ENCODE peak calls at places on chromosome 6, in nine cellular contexts. S is neural progenitor cell, F is H1, A is H9, J is PC-9, K is A549, N is HepG2, M is endothelial cell of umbilical vein, B is astrocyte. U is an unnamed sample.

GRCh38 chr6:56593801-56594318 is 48.8 kb downstream of the DST start:
- DNase-seq in S (no peak), F (no peak), A (no peak), J (no peak), K (no peak), N (no peak), M (no peak), B (no peak), U (no peak)

GRCh38 chr6:109239192-109239917 is 142.9 kb downstream of the CD164 start:
- DNase-seq in S (no peak), F (no peak), A (no peak), J (no peak), K (no peak), N (no peak), M (no peak), B (no peak), U (peak)

GRCh38 chr6:25660512-25660911 is 8.5 kb downstream of the SCGN start:
- DNase-seq in S (no peak), F (no peak), A (no peak), J (peak), K (peak), N (peak), M (peak), B (peak), U (peak)

GRCh38 chr6:38912378-38912777 is 136.2 kb upstream of the GLP1R start:
- DNase-seq in S (no peak), F (no peak), A (no peak), J (no peak), K (no peak), N (no peak), M (no peak), B (no peak), U (no peak)

GRCh38 chr6:24972551-24972950 is 36.8 kb upstream of the RIPOR2 start:
- DNase-seq in S (no peak), F (no peak), A (no peak), J (no peak), K (no peak), N (no peak), M (no peak), B (no peak), U (no peak)

GRCh38 chr6:120108061-120108795 is 758.7 kb upstream of the MAN1A1 start:
- DNase-seq in S (no peak), F (no peak), A (no peak), J (peak), K (no peak), N (no peak), M (no peak), B (no peak), U (peak)

GRCh38 chr6:17988422-17988944 is 1.0 kb upstream of the KIF13A start:
- DNase-seq in S (no peak), F (peak), A (no peak), J (no peak), K (no peak), N (peak), M (no peak), B (no peak), U (peak)

GRCh38 chr6:20559924-20560551 is 25.8 kb downstream of the CDKAL1 start:
- DNase-seq in S (no peak), F (no peak), A (no peak), J (no peak), K (no peak), N (no peak), M (no peak), B (no peak), U (peak)

GRCh38 chr6:27545271-27546046 is 72.6 kb upstream of the ZNF184 start:
- DNase-seq in S (peak), F (peak), A (peak), J (peak), K (no peak), N (peak), M (peak), B (peak), U (no peak)

GRCh38 chr6:96742702-96743101 is 94.6 kb downstream of the GPR63 start:
- DNase-seq in S (no peak), F (no peak), A (no peak), J (no peak), K (no peak), N (no peak), M (no peak), B (no peak), U (no peak)

GRCh38 chr6:87174078-87174579 is 18.8 kb downstream of the ZNF292 start:
- DNase-seq in S (no peak), F (no peak), A (no peak), J (no peak), K (no peak), N (no peak), M (no peak), B (no peak), U (no peak)

GRCh38 chr6:31794294-31794865 is 1.2 kb downstream of the VARS1 start:
- DNase-seq in S (peak), F (no peak), A (no peak), J (no peak), K (no peak), N (no peak), M (peak), B (no peak), U (peak)

GRCh38 chr6:21200056-21200870 is 393.3 kb upstream of the SOX4 start:
- DNase-seq in S (no peak), F (no peak), A (no peak), J (no peak), K (no peak), N (peak), M (peak), B (peak), U (no peak)

GRCh38 chr6:11368264-11368663 is 135.8 kb upstream of the NEDD9 start:
- DNase-seq in S (no peak), F (no peak), A (no peak), J (no peak), K (no peak), N (peak), M (peak), B (peak), U (no peak)

GRCh38 chr6:150273457-150274309 is 95.1 kb upstream of the IYD start:
- DNase-seq in S (no peak), F (no peak), A (no peak), J (no peak), K (no peak), N (no peak), M (no peak), B (peak), U (no peak)

GRCh38 chr6:13573669-13574110 is 711 bp upstream of the SIRT5 start:
- DNase-seq in S (peak), F (no peak), A (peak), J (peak), K (peak), N (peak), M (peak), B (peak), U (peak)

GRCh38 chr6:89610149-89610642 is 28.4 kb downstream of the LYRM2 start:
- DNase-seq in S (peak), F (peak), A (peak), J (peak), K (peak), N (peak), M (peak), B (no peak), U (peak)

GRCh38 chr6:25882066-25882496 is 8.0 kb upstream of the SLC17A3 start:
- DNase-seq in S (peak), F (peak), A (peak), J (peak), K (peak), N (no peak), M (peak), B (no peak), U (peak)

GRCh38 chr6:57222684-57223077 is 574 bp upstream of the RAB23 start:
- DNase-seq in S (peak), F (no peak), A (no peak), J (no peak), K (no peak), N (no peak), M (no peak), B (no peak), U (no peak)

GRCh38 chr6:35089935-35090505 is 51.1 kb downstream of the TCP11 start:
- DNase-seq in S (no peak), F (peak), A (peak), J (no peak), K (no peak), N (no peak), M (no peak), B (peak), U (no peak)

GRCh38 chr6:138001750-138002349 is 105.4 kb downstream of the PERP start:
- DNase-seq in S (peak), F (peak), A (no peak), J (peak), K (peak), N (peak), M (peak), B (no peak), U (peak)

GRCh38 chr6:67736161-67736560 is 898.9 kb upstream of the ADGRB3 start:
- DNase-seq in S (no peak), F (no peak), A (no peak), J (no peak), K (no peak), N (no peak), M (no peak), B (peak), U (no peak)

GRCh38 chr6:30810813-30811329 is 66.5 kb upstream of the IER3 start:
- DNase-seq in S (no peak), F (no peak), A (peak), J (peak), K (no peak), N (no peak), M (no peak), B (no peak), U (no peak)

GRCh38 chr6:5537132-5537531 is 275.8 kb downstream of the FARS2 start:
- DNase-seq in S (no peak), F (no peak), A (no peak), J (no peak), K (no peak), N (no peak), M (no peak), B (no peak), U (no peak)

GRCh38 chr6:45884336-45884735 is 131.3 kb downstream of the CLIC5 start:
- DNase-seq in S (no peak), F (no peak), A (no peak), J (no peak), K (no peak), N (no peak), M (no peak), B (no peak), U (no peak)

GRCh38 chr6:108993876-108994275 is 100.8 kb downstream of the SESN1 start:
- DNase-seq in S (no peak), F (no peak), A (no peak), J (no peak), K (no peak), N (no peak), M (no peak), B (no peak), U (no peak)

GRCh38 chr6:3911614-3912336 is 62.6 kb downstream of the FAM50B start:
- DNase-seq in S (no peak), F (peak), A (peak), J (peak), K (peak), N (peak), M (peak), B (peak), U (peak)

GRCh38 chr6:157143885-157144795 is 179.2 kb downstream of the TMEM242 start:
- DNase-seq in S (peak), F (no peak), A (no peak), J (no peak), K (no peak), N (no peak), M (peak), B (peak), U (peak)

GRCh38 chr6:108667984-108668383 is 107.3 kb downstream of the FOXO3 start:
- DNase-seq in S (peak), F (no peak), A (no peak), J (no peak), K (no peak), N (no peak), M (no peak), B (peak), U (peak)

DNA sequence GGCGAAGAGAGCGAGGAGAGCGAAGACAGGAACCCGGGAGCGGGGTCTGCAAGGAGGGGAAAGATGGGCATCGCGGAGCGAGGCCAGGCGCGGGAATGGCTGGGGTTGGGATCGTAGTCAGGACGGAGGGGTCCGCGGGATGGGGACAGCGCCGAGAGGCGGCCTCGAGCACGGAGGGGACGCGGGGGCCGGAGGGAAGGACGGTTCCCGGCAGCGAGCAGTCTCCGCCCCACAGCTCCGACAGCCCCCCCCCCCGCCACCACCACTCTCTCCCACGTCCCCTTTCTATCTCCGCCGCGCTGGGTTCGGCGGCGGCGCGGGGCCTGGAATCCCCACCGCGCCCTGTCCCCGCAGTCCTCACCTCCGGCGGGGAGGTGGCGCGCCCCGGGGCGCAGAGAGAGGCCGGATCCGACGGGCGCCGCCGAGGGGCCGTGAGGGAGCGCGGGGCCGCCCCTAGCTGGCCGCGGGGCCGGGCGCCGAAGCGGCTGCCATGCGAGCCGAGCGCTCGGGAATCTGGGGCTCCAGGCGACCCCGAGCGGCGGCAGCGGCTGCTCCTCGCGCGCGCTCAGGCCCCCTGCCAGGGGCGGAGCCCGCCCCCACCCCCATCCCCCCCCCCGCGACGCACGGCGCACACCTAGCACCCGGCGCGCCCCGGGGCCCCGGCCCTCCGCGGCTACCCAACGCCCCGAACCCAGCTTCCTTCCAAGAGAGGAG is at the start of gene DLK2:
- DNase-seq in S (peak), F (peak), A (no peak), J (peak), K (peak), N (no peak), M (no peak), B (no peak), U (peak)
- TF ChIP-seq CTCF in S (no peak), F (no peak), A (no peak), J (no peak), K (no peak), N (no peak), M (no peak), B (no peak), U (no peak)

DNA sequence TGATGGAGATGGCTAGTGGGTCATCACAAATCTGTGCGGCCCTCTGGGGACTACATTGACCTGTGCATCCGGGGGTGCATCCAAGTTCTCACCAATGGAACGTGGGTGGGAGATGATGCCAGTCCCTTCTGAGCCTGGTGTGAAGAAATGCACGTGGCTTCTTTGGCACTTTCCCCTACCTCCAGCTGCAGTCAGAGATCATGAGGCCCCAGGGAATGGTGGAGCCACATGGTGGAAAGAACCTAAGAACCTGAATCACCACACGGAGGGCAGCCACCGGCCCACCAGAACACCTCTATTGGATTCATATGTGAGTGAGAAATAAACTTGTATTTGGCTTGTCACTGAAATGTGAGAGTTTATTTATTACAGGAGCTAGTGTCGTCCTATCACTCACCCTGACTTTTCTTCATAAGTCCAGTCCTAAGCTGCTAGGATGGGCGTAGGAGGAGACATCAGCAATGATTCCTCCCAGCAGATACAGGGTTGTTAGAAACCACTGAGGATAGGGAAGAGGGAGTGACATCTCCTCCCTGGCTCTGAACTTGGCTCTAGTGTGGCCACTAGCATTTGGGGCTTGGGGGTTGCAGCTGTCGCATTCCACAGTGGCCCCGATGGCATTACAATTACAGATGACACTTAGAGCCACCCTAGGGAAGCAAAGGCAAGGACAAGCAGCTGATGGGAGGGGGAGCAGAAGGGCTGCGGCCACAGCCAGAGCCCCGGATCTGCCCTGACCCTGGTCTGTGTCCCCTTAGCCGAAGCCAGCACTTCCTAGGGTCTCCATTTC is 9.7 kb upstream of the CDKN1A start:
- DNase-seq in S (no peak), F (no peak), A (no peak), J (no peak), K (no peak), N (no peak), M (no peak), B (no peak), U (no peak)
- H3K4me2 ChIP-seq in S (no peak), F (no peak), A (no peak), J (no peak), K (no peak), N (no peak), M (no peak), B (no peak), U (no peak)

DNA sequence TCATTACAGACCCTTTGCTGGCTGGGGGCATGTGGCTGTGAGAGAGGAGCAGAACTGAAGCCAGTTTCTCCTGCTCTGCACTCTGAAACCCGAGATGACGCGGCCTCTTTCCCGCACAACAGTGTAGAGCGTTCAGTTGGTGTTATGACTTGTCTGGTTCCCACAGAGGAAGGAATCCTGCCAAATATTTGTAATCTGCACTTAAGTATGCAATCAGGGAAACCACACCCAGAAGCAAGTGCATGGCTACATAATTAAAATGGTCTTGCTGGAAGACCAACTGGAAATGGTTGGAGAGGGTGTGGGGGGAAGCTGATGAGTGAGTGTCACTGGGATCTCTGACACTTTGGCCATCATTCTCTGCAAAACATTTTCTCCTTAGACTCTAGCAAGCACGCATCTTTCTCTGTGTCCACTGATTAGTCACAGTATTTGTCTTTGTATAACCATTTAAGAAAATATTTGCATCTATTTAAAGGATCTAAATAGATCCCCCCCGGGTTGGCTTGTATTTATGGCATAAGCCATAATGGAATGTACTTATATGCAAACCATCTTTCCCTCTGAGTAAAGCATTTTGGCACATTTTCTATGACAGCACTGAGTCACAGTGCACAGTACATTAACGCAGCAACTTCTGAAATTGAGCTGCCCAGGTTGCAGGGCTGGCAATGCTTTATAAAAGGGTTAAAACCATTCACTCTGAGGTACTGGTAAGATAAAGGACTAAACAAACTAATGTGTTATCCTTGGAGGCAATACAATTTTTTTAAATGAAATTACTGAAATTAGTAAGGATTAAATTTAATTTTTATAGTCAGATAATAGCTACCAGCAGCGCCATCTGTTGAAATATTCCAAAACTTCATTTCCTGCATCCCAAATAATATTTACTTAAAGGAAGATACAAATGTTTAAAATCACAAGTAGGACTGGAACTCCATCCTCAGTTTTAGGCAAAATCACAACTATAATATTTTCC is 76.7 kb downstream of the FOXC1 start:
- DNase-seq in S (no peak), F (no peak), A (no peak), J (peak), K (no peak), N (no peak), M (peak), B (peak), U (peak)
- TF ChIP-seq CTCF in S (peak), F (no peak), A (peak), J (peak), K (peak), N (no peak), M (peak), B (peak), U (peak)

DNA sequence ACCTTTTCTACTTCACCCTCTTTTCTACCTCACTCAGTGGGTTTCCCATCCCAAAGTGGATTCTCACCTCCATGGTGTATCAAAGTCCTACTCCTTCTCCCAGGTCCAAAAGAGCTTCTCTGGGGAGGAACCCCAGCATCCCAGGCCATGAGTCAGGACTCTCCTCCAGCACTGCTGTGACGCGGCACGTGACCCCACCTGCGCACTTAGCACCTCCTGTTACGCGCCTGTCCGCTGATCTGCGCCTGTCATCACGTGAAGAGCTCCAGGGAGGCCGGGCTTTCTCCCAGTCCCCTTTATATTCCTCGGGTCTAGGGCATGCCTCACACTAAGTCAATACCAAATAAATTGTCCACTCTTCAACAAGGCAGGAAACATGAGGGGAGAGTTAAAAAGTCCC is 226.9 kb upstream of the QKI start:
- DNase-seq in S (no peak), F (no peak), A (no peak), J (no peak), K (no peak), N (no peak), M (no peak), B (no peak), U (no peak)
- H3K4me2 ChIP-seq in S (no peak), F (no peak), A (no peak), J (no peak), K (no peak), N (no peak), M (no peak), B (no peak), U (no peak)

GRCh38 chr6:165848099-165848461 is 185.0 kb upstream of the PDE10A start:
- DNase-seq in S (no peak), F (peak), A (peak), J (no peak), K (no peak), N (no peak), M (no peak), B (no peak), U (no peak)
- TF ChIP-seq CTCF in S (peak), F (peak), A (peak), J (no peak), K (no peak), N (peak), M (no peak), B (no peak), U (no peak)

U was measured in osteoblast.